ENCODE peak calls at places on chromosome 17, in four cellular contexts. L, V, S and Z are unnamed samples.

GRCh38 chr17:76491271-76492184 is 9.7 kb downstream of the RHBDF2 start:
- DNase-seq in L (no peak), V (no peak), S (no peak), Z (peak)

GRCh38 chr17:5211458-5211857 is 19.8 kb upstream of the ZNF594 start:
- DNase-seq in L (no peak), V (no peak), S (no peak), Z (no peak)

GRCh38 chr17:79836952-79837887 is 2.0 kb downstream of the CBX4 start:
- DNase-seq in L (no peak), V (peak), S (no peak), Z (no peak)

GRCh38 chr17:8479431-8479947 is 43.8 kb downstream of the NDEL1 start:
- DNase-seq in L (no peak), V (no peak), S (no peak), Z (no peak)

GRCh38 chr17:77173104-77173503 is 32.3 kb downstream of the SEC14L1 start:
- DNase-seq in L (no peak), V (no peak), S (no peak), Z (no peak)

GRCh38 chr17:12964162-12964561 is 53.7 kb downstream of the ELAC2 start:
- DNase-seq in L (no peak), V (no peak), S (no peak), Z (no peak)

GRCh38 chr17:7644768-7645167 is 6.0 kb upstream of the ATP1B2 start:
- DNase-seq in L (no peak), V (no peak), S (no peak), Z (no peak)

GRCh38 chr17:19331134-19331533 is 31.4 kb downstream of the B9D1 start:
- DNase-seq in L (no peak), V (no peak), S (no peak), Z (no peak)

GRCh38 chr17:6305613-6306360 is 129.1 kb downstream of the AIPL1 start:
- DNase-seq in L (no peak), V (no peak), S (no peak), Z (no peak)

GRCh38 chr17:64070213-64070612 is 49.8 kb upstream of the ICAM2 start:
- DNase-seq in L (no peak), V (no peak), S (no peak), Z (no peak)

GRCh38 chr17:65544658-65545057 is 16.8 kb downstream of the AXIN2 start:
- DNase-seq in L (no peak), V (no peak), S (no peak), Z (no peak)

GRCh38 chr17:49995055-49995738 is at the start of gene DLX3:
- DNase-seq in L (no peak), V (no peak), S (peak), Z (no peak)

GRCh38 chr17:9364837-9365430 is 210.7 kb downstream of the STX8 start:
- DNase-seq in L (no peak), V (no peak), S (no peak), Z (no peak)

GRCh38 chr17:50620237-50620636 is 14.4 kb upstream of the ABCC3 start:
- DNase-seq in L (no peak), V (no peak), S (no peak), Z (no peak)

GRCh38 chr17:10653987-10654386 is 3.1 kb downstream of the MYH3 start:
- DNase-seq in L (no peak), V (no peak), S (no peak), Z (no peak)

GRCh38 chr17:246226-246625 is 64.8 kb upstream of the DOC2B start:
- DNase-seq in L (no peak), V (no peak), S (no peak), Z (no peak)

GRCh38 chr17:794876-795275 is 12.7 kb downstream of the MRM3 start:
- DNase-seq in L (no peak), V (peak), S (no peak), Z (peak)

GRCh38 chr17:44546711-44547606 is 10.3 kb upstream of the FZD2 start:
- DNase-seq in L (no peak), V (no peak), S (no peak), Z (peak)

GRCh38 chr17:79322216-79323123 is 247.8 kb downstream of the ENGASE start:
- DNase-seq in L (no peak), V (no peak), S (no peak), Z (no peak)

GRCh38 chr17:236641-237405 is 55.4 kb upstream of the DOC2B start:
- DNase-seq in L (no peak), V (no peak), S (no peak), Z (no peak)

GRCh38 chr17:2904135-2904534 is 107.9 kb downstream of the RAP1GAP2 start:
- DNase-seq in L (no peak), V (no peak), S (no peak), Z (no peak)

GRCh38 chr17:64648234-64648633 is 13.9 kb downstream of the SMURF2 start:
- DNase-seq in L (no peak), V (no peak), S (no peak), Z (no peak)

GRCh38 chr17:3984719-3985444 is 20.6 kb upstream of the ATP2A3 start:
- DNase-seq in L (no peak), V (no peak), S (no peak), Z (no peak)

GRCh38 chr17:17504341-17505140 is 8.3 kb upstream of the RASD1 start:
- DNase-seq in L (no peak), V (no peak), S (no peak), Z (no peak)

GRCh38 chr17:31391496-31391949 is at the start of gene RAB11FIP4:
- DNase-seq in L (no peak), V (no peak), S (no peak), Z (peak)

GRCh38 chr17:79046501-79047280 is 22.7 kb downstream of the C1QTNF1 start:
- DNase-seq in L (no peak), V (no peak), S (no peak), Z (no peak)

GRCh38 chr17:77898521-77899434 is 59.7 kb upstream of the TNRC6C start:
- DNase-seq in L (no peak), V (no peak), S (no peak), Z (no peak)

GRCh38 chr17:79746955-79747507 is 16.3 kb downstream of the ENPP7 start:
- DNase-seq in L (no peak), V (no peak), S (no peak), Z (no peak)

GRCh38 chr17:5942687-5943086 is 127.5 kb upstream of the WSCD1 start:
- DNase-seq in L (no peak), V (no peak), S (no peak), Z (peak)

GRCh38 chr17:66190738-66191606 is 961 bp downstream of the CEP112 start:
- DNase-seq in L (no peak), V (peak), S (no peak), Z (no peak)

GRCh38 chr17:2689411-2690164 is 22.0 kb downstream of the CLUH start:
- DNase-seq in L (no peak), V (no peak), S (no peak), Z (peak)

GRCh38 chr17:17792551-17793377 is 44.0 kb downstream of the SREBF1 start:
- DNase-seq in L (no peak), V (no peak), S (no peak), Z (peak)

GRCh38 chr17:42928714-42929496 is 28.3 kb downstream of the G6PC1 start:
- DNase-seq in L (peak), V (peak), S (no peak), Z (peak)

GRCh38 chr17:59558953-59559352 is 6.5 kb upstream of the DHX40 start:
- DNase-seq in L (no peak), V (peak), S (no peak), Z (no peak)

GRCh38 chr17:6021011-6021400 is 49.2 kb upstream of the WSCD1 start:
- DNase-seq in L (no peak), V (no peak), S (no peak), Z (no peak)

GRCh38 chr17:31907342-31907975 is 6.0 kb upstream of the UTP6 start:
- DNase-seq in L (no peak), V (no peak), S (no peak), Z (no peak)

GRCh38 chr17:67974186-67974585 is 22.1 kb downstream of the C17orf58 start:
- DNase-seq in L (no peak), V (no peak), S (no peak), Z (no peak)

GRCh38 chr17:30545024-30545423 is 67.8 kb downstream of the GOSR1 start:
- DNase-seq in L (no peak), V (no peak), S (no peak), Z (no peak)

GRCh38 chr17:37752482-37752881 is 7.6 kb upstream of the HNF1B start:
- DNase-seq in L (no peak), V (no peak), S (no peak), Z (no peak)

DNA sequence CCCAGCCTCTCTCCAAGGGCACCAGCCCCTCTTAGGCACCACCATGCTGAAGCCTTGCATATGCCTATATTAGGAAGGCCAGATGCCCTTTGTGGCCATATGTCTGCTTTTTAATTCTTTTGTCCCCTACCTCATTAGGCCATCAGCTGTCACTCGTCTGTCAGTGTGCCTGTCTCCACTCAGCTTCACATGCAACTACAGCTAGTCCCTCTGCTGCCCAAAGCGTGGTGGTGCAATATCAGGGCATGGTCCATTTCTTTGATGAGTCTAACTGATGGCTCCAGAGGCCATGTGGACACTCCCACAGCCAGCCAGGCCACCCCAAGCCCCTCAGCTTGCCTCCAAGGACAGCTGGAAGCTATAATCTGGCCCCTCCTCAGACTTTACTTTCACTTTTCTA is 36.3 kb downstream of the MYO18A start:
- DNase-seq in L (no peak), V (peak), S (no peak), Z (peak)
- TF ChIP-seq CBX5 in L (no peak), V (no peak), S (no peak), Z (no peak)

GRCh38 chr17:81492706-81493105 is 19.9 kb downstream of the ACTG1 start:
- DNase-seq in L (no peak), V (no peak), S (no peak), Z (no peak)

GRCh38 chr17:81493198-81494038 is 19.2 kb downstream of the ACTG1 start:
- DNase-seq in L (no peak), V (no peak), S (no peak), Z (peak)

GRCh38 chr17:81491761-81492160 is 20.8 kb downstream of the ACTG1 start:
- DNase-seq in L (no peak), V (no peak), S (no peak), Z (no peak)

GRCh38 chr17:81492202-81492601 is 20.4 kb downstream of the ACTG1 start:
- DNase-seq in L (no peak), V (no peak), S (no peak), Z (no peak)

DNA sequence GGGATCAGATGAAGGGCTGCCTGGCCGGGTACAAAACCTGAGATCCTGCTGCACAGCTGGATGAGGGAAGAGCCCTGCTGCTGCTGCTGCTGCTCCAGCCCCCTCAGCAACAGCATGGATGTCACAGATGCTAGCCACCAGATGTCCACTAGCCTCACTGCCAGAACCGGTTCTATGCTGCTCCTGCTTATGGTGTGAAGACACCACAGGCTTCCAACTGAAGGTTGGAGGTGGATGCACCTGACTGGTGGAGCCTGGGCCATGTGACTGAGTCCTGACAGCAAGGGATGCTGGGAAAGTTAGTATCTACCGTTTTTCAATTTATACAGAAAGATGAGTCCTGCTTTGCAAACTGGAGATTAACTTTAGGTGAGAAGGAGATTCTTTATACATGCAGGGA is 17.6 kb downstream of the ACTG1 start:
- DNase-seq in L (no peak), V (no peak), S (no peak), Z (no peak)
- TF ChIP-seq CBX5 in L (no peak), V (no peak), S (no peak), Z (no peak)

GRCh38 chr17:74427048-74427762 is 4.7 kb upstream of the GPRC5C start:
- DNase-seq in L (no peak), V (peak), S (no peak), Z (no peak)
- TF ChIP-seq CBX5 in L (no peak), V (peak), S (no peak), Z (no peak)

GRCh38 chr17:60599220-60599619 is 773 bp upstream of the PPM1D start:
- DNase-seq in L (no peak), V (no peak), S (no peak), Z (peak)
- TF ChIP-seq CBX5 in L (no peak), V (no peak), S (no peak), Z (no peak)

GRCh38 chr17:74217036-74217725 is 3.8 kb downstream of the TTYH2 start:
- DNase-seq in L (no peak), V (no peak), S (no peak), Z (no peak)
- TF ChIP-seq CBX5 in L (no peak), V (no peak), S (no peak), Z (no peak)

GRCh38 chr17:40178660-40179059 is 1.4 kb downstream of the RAPGEFL1 start:
- DNase-seq in L (no peak), V (no peak), S (no peak), Z (no peak)

GRCh38 chr17:40180694-40181093 is 3.4 kb downstream of the RAPGEFL1 start:
- DNase-seq in L (no peak), V (no peak), S (no peak), Z (no peak)

GRCh38 chr17:40181205-40181604 is 3.9 kb downstream of the RAPGEFL1 start:
- DNase-seq in L (no peak), V (no peak), S (no peak), Z (no peak)

GRCh38 chr17:40178021-40178601 is 841 bp downstream of the RAPGEFL1 start:
- DNase-seq in L (no peak), V (no peak), S (no peak), Z (no peak)

DNA sequence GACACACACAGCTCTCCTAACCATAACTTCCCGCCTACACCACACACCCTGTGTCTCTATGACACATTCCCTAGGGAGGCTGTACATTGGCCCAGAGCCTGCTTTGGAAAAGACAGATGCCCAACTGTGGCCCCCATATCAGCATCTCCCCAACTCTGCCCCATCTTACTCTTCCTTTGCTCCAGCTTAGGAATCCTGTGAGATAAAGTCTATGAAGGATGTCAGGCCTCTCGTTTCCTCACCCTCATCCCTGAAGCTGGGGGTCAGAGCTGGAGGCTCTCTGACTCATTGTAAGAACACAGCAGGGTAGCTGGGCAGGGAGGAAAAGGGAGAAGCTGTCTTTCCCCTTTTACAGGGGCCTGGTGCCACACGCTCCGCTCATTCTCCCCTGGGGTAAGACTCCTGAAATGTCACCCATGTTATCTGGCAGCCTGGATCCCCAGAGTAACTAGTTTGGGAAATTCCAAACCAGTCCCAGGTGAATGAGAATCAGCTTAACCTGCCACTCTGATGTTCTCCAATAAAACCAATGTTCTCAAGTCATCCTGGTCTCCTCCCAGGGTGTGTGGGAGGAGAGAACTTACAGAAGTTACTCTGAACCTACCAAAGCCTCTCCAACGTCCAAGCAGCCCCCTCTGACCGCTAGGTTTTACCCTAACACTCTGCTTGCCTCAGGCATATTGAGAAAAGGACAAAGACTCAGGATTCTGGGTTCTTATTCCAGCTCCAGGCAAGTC is 2.8 kb downstream of the RAPGEFL1 start:
- DNase-seq in L (no peak), V (no peak), S (no peak), Z (no peak)
- TF ChIP-seq CBX5 in L (no peak), V (no peak), S (no peak), Z (no peak)

GRCh38 chr17:80899402-80900268 is 92.0 kb upstream of the CHMP6 start:
- DNase-seq in L (no peak), V (peak), S (peak), Z (peak)
- TF ChIP-seq CBX5 in L (no peak), V (no peak), S (no peak), Z (no peak)

GRCh38 chr17:41779954-41780353 is 6.6 kb downstream of the JUP start:
- DNase-seq in L (no peak), V (no peak), S (no peak), Z (no peak)

GRCh38 chr17:41781404-41782110 is 5.0 kb downstream of the JUP start:
- DNase-seq in L (no peak), V (no peak), S (no peak), Z (peak)

GRCh38 chr17:41775394-41776226 is 10.9 kb downstream of the JUP start:
- DNase-seq in L (no peak), V (no peak), S (no peak), Z (no peak)

GRCh38 chr17:41777157-41777578 is 9.3 kb downstream of the JUP start:
- DNase-seq in L (no peak), V (peak), S (no peak), Z (no peak)

DNA sequence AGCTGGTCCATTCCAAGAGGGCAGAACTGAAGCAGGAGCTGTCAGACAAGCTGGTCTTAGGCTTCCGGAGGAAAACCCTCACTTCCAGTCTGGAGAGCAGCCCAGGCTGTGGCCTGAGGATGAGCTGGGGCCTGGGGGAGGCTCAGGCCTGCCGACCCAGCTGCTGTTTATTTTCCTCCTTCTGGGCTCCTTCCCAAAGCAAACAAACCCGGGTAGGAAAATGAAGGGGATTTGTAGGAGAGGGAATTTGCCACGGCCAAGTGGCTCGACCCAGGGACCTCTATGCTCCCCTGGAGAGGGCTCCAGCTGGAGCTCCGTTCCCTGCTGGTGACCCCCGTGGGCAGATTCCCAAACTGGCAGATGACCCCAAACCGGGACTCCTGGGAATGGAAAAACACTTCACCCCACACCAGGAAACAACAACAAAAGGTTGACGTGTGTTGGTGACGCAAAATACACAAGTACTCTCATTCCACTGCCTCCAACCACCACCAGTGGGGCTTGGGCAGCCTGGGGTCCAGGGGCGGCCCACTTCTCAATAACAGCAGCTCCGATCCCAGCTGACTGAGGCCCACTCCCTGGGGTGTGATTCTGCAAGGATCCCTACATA is 8.8 kb downstream of the JUP start:
- DNase-seq in L (no peak), V (peak), S (no peak), Z (no peak)
- TF ChIP-seq CBX5 in L (no peak), V (no peak), S (no peak), Z (no peak)

GRCh38 chr17:58325289-58325726 is 3.3 kb downstream of the TSPOAP1 start:
- DNase-seq in L (no peak), V (no peak), S (no peak), Z (no peak)

GRCh38 chr17:58326609-58327341 is 1.8 kb downstream of the TSPOAP1 start:
- DNase-seq in L (no peak), V (no peak), S (no peak), Z (no peak)

GRCh38 chr17:58324409-58325288 is 3.9 kb downstream of the TSPOAP1 start:
- DNase-seq in L (no peak), V (no peak), S (no peak), Z (no peak)

GRCh38 chr17:58327363-58328194 is 1.0 kb downstream of the TSPOAP1 start:
- DNase-seq in L (no peak), V (no peak), S (no peak), Z (peak)

DNA sequence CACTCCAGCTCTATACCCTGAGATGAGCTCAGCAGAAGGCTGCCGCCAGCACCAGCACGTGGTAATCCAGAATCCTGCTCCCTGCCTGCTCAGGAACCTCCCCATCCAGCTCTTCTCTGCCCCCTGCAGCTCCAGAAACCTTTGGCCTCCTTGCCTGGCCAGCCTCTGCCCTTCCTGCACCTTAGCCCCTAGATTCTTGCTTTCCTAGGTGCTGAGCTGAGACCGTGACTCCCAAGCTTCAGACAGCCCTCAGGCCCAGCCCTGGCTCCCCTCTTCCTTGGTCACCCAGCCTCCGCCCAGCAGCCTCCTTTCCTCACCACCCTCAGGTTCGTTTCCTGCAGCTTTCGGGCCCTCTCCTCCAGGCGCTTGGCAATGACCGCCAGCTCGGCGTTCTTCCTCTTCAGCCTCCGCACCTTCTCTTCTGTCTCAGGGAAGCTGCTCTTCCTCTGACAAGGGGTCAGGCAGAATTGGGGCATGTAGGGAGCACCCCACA is 2.6 kb downstream of the TSPOAP1 start:
- DNase-seq in L (no peak), V (no peak), S (no peak), Z (no peak)
- TF ChIP-seq CBX5 in L (no peak), V (no peak), S (no peak), Z (no peak)

GRCh38 chr17:46154151-46154816 is 38.9 kb downstream of the KANSL1 start:
- DNase-seq in L (no peak), V (no peak), S (no peak), Z (no peak)
- TF ChIP-seq CBX5 in L (no peak), V (no peak), S (no peak), Z (no peak)